ENCODE peak calls at places on chromosomes 13 and 19, in ten cellular contexts. Q is heart right ventricle, H is A549, F is HFFc6, O is H1, J is T-cell, R is NCI-H748 treated with DMSO at 0.1 percent for 48 hours, S is hepatocyte, X is aorta, A is NCI-H1092. W is an unnamed sample.
A peak's percentile ranks its signal among the peaks of the same experiment; 100 is the strongest.

GRCh38 chr13:35771898-35772297 is 295.4 kb upstream of the MAB21L1 start:
- DNase-seq in Q (no peak), H (no peak), F (peak; percentile 93), O (no peak), J (no peak), R (no peak), S (no peak), X (no peak), A (no peak), W (no peak)

GRCh38 chr19:55528030-55528801 is 8.7 kb downstream of the SBK2 start:
- DNase-seq in Q (no peak), H (peak; percentile 64), F (no peak), O (no peak), J (no peak), R (peak; percentile 57), S (peak; percentile 37), X (no peak), A (peak; percentile 83), W (peak; percentile 90)

GRCh38 chr19:2055871-2056809 is 5.1 kb upstream of the MKNK2 start:
- DNase-seq in Q (peak; percentile 78), H (peak; percentile 80), F (peak; percentile 43), O (peak; percentile 62), J (no peak), R (no peak), S (peak; percentile 59), X (no peak), A (no peak), W (no peak)

GRCh38 chr19:13795595-13796300 is 505 bp downstream of the ZSWIM4 start:
- DNase-seq in Q (no peak), H (peak; percentile 23), F (no peak), O (no peak), J (no peak), R (no peak), S (peak; percentile 66), X (no peak), A (no peak), W (no peak)

GRCh38 chr19:16037424-16038195 is 38.7 kb upstream of the TPM4 start:
- DNase-seq in Q (no peak), H (no peak), F (no peak), O (no peak), J (no peak), R (no peak), S (no peak), X (no peak), A (no peak), W (no peak)

GRCh38 chr19:9309974-9310446 is 372 bp upstream of the ZNF699 start:
- DNase-seq in Q (peak; percentile 95), H (peak; percentile 94), F (no peak), O (peak; percentile 97), J (no peak), R (peak; percentile 96), S (peak; percentile 97), X (peak; percentile 98), A (peak; percentile 97), W (peak; percentile 99)

GRCh38 chr13:36328821-36329220 is 17.4 kb downstream of the SPART start:
- DNase-seq in Q (no peak), H (no peak), F (no peak), O (no peak), J (no peak), R (no peak), S (no peak), X (no peak), A (no peak), W (no peak)

GRCh38 chr19:16394681-16395375 is 70.2 kb downstream of the KLF2 start:
- DNase-seq in Q (no peak), H (no peak), F (no peak), O (no peak), J (no peak), R (no peak), S (no peak), X (no peak), A (no peak), W (no peak)

GRCh38 chr19:51799311-51799997 is 4.5 kb downstream of the FPR3 start:
- DNase-seq in Q (peak; percentile 90), H (peak; percentile 13), F (peak; percentile 99), O (no peak), J (no peak), R (no peak), S (peak; percentile 50), X (peak; percentile 88), A (no peak), W (no peak)

GRCh38 chr13:26749285-26749684 is 11.3 kb downstream of the GPR12 start:
- DNase-seq in Q (no peak), H (no peak), F (no peak), O (no peak), J (no peak), R (no peak), S (no peak), X (no peak), A (no peak), W (no peak)

GRCh38 chr19:35513975-35514809 is 743 bp upstream of the DMKN start:
- DNase-seq in Q (no peak), H (no peak), F (no peak), O (peak; percentile 68), J (no peak), R (no peak), S (peak; percentile 56), X (no peak), A (no peak), W (no peak)

GRCh38 chr13:112626761-112627160 is 38.8 kb upstream of the TUBGCP3 start:
- DNase-seq in Q (no peak), H (no peak), F (no peak), O (no peak), J (no peak), R (no peak), S (no peak), X (no peak), A (no peak), W (no peak)

GRCh38 chr13:51202477-51203046 is 19.6 kb upstream of the FAM124A start:
- DNase-seq in Q (no peak), H (no peak), F (no peak), O (no peak), J (no peak), R (no peak), S (no peak), X (no peak), A (no peak), W (no peak)

GRCh38 chr19:19539738-19540703 is 2.0 kb downstream of the CILP2 start:
- DNase-seq in Q (peak; percentile 45), H (peak; percentile 52), F (no peak), O (peak; percentile 94), J (peak; percentile 47), R (no peak), S (peak; percentile 53), X (peak; percentile 90), A (no peak), W (no peak)

GRCh38 chr19:49057636-49058234 is at the start of gene CGB7:
- DNase-seq in Q (peak; percentile 76), H (peak; percentile 57), F (peak; percentile 39), O (peak; percentile 92), J (no peak), R (peak; percentile 54), S (peak; percentile 78), X (peak; percentile 92), A (no peak), W (no peak)

GRCh38 chr19:35254341-35255297 is 5.8 kb downstream of the LSR start:
- DNase-seq in Q (no peak), H (no peak), F (no peak), O (peak; percentile 24), J (no peak), R (no peak), S (no peak), X (peak; percentile 24), A (no peak), W (no peak)

GRCh38 chr13:26425439-26426358 is 131.8 kb upstream of the WASF3 start:
- DNase-seq in Q (peak; percentile 8), H (no peak), F (peak; percentile 30), O (no peak), J (no peak), R (peak; percentile 28), S (peak; percentile 25), X (no peak), A (peak; percentile 60), W (no peak)

GRCh38 chr13:39035799-39036198 is 2.1 kb downstream of the PROSER1 start:
- DNase-seq in Q (no peak), H (no peak), F (no peak), O (no peak), J (no peak), R (no peak), S (no peak), X (no peak), A (no peak), W (no peak)

GRCh38 chr13:45121421-45121820 is 1.1 kb downstream of the GTF2F2 start:
- DNase-seq in Q (no peak), H (peak; percentile 12), F (peak; percentile 35), O (no peak), J (no peak), R (no peak), S (peak; percentile 33), X (no peak), A (no peak), W (no peak)

GRCh38 chr19:43636121-43636683 is 3.4 kb downstream of the CADM4 start:
- DNase-seq in Q (no peak), H (no peak), F (no peak), O (peak; percentile 70), J (no peak), R (no peak), S (no peak), X (no peak), A (no peak), W (no peak)

GRCh38 chr13:29171244-29171643 is 351.1 kb downstream of the MTUS2 start:
- DNase-seq in Q (no peak), H (no peak), F (no peak), O (no peak), J (no peak), R (no peak), S (no peak), X (no peak), A (no peak), W (no peak)

GRCh38 chr13:46173656-46174055 is 8.3 kb downstream of the LCP1 start:
- DNase-seq in Q (no peak), H (no peak), F (no peak), O (no peak), J (no peak), R (no peak), S (no peak), X (no peak), A (no peak), W (no peak)

GRCh38 chr13:108961542-108962125 is 332.2 kb downstream of the MYO16 start:
- DNase-seq in Q (no peak), H (peak; percentile 54), F (peak; percentile 55), O (no peak), J (no peak), R (peak; percentile 66), S (peak; percentile 79), X (no peak), A (peak; percentile 36), W (peak; percentile 39)

GRCh38 chr19:50626796-50627195 is 12.9 kb downstream of the SYT3 start:
- DNase-seq in Q (no peak), H (no peak), F (no peak), O (no peak), J (no peak), R (no peak), S (no peak), X (no peak), A (no peak), W (no peak)

GRCh38 chr19:10271543-10272086 is 695 bp downstream of the ICAM1 start:
- DNase-seq in Q (no peak), H (no peak), F (no peak), O (no peak), J (no peak), R (no peak), S (no peak), X (no peak), A (no peak), W (no peak)

GRCh38 chr19:55408320-55408836 is 790 bp upstream of the UBE2S start:
- DNase-seq in Q (no peak), H (no peak), F (no peak), O (no peak), J (no peak), R (no peak), S (no peak), X (no peak), A (no peak), W (no peak)

GRCh38 chr19:327291-328024 is 17.1 kb downstream of the MIER2 start:
- DNase-seq in Q (no peak), H (no peak), F (no peak), O (no peak), J (no peak), R (no peak), S (no peak), X (no peak), A (no peak), W (no peak)

GRCh38 chr13:59641758-59642157 is 522.0 kb downstream of the DIAPH3 start:
- DNase-seq in Q (no peak), H (no peak), F (no peak), O (no peak), J (no peak), R (no peak), S (no peak), X (no peak), A (no peak), W (no peak)